ENCODE peak calls at places on chromosomes 7 and 10, in ten cellular contexts. W is psoas muscle; N is ascending aorta; U is neuronal stem cell; L is Peyer's patch; Y is brain microvascular endothelial cell; O is BJ; K is effector memory CD4-positive, alpha-beta T cell; T is H1; B is small intestine. J is an unnamed sample. For H3K36me3, the result is how much of the 10 kb centered on the place peaks cover.

GRCh38 chr7:57646901-57647246 is 196.9 kb downstream of the ZNF716 start:
- DNase-seq in W (no peak), N (no peak), U (no peak), L (no peak), Y (no peak), O (no peak), K (no peak), T (no peak), B (no peak), J (no peak)

GRCh38 chr10:70296406-70296899 is 12.6 kb upstream of the NPFFR1 start:
- DNase-seq in W (peak), N (peak), U (no peak), L (no peak), Y (peak), O (peak), K (no peak), T (no peak), B (peak), J (no peak)

GRCh38 chr7:41224063-41224763 is 478.7 kb downstream of the INHBA start:
- DNase-seq in W (no peak), N (no peak), U (no peak), L (no peak), Y (peak), O (no peak), K (no peak), T (no peak), B (no peak), J (no peak)

GRCh38 chr10:57338823-57339558 is 928.7 kb downstream of the IPMK start:
- DNase-seq in W (no peak), N (no peak), U (peak), L (no peak), Y (peak), O (peak), K (no peak), T (peak), B (peak), J (no peak)

GRCh38 chr10:47357131-47357582 is 9.0 kb downstream of the RBP3 start:
- DNase-seq in W (peak), N (no peak), U (no peak), L (no peak), Y (no peak), O (no peak), K (no peak), T (no peak), B (no peak), J (no peak)

GRCh38 chr7:143811-144453 is 48.4 kb upstream of the FAM20C start:
- DNase-seq in W (peak), N (no peak), U (no peak), L (no peak), Y (no peak), O (no peak), K (no peak), T (no peak), B (no peak), J (no peak)

GRCh38 chr10:26755443-26755903 is 58.0 kb downstream of the PDSS1 start:
- DNase-seq in W (no peak), N (no peak), U (no peak), L (no peak), Y (peak), O (no peak), K (no peak), T (no peak), B (no peak), J (no peak)

GRCh38 chr7:22569586-22570321 is 69.8 kb upstream of the STEAP1B start:
- DNase-seq in W (no peak), N (no peak), U (no peak), L (no peak), Y (peak), O (no peak), K (no peak), T (no peak), B (no peak), J (no peak)

GRCh38 chr10:15370212-15370740 is 813 bp downstream of the FAM171A1 start:
- DNase-seq in W (peak), N (no peak), U (peak), L (peak), Y (peak), O (no peak), K (peak), T (peak), B (peak), J (no peak)

GRCh38 chr7:113805976-113806375 is 112.8 kb downstream of the PPP1R3A start:
- DNase-seq in W (no peak), N (no peak), U (no peak), L (no peak), Y (no peak), O (no peak), K (no peak), T (no peak), B (no peak), J (no peak)

GRCh38 chr10:23038172-23038571 is 57.2 kb upstream of the MSRB2 start:
- DNase-seq in W (no peak), N (no peak), U (no peak), L (no peak), Y (no peak), O (no peak), K (no peak), T (no peak), B (no peak), J (no peak)

GRCh38 chr7:40230086-40230485 is 95.3 kb downstream of the SUGCT start:
- DNase-seq in W (no peak), N (no peak), U (no peak), L (no peak), Y (peak), O (no peak), K (no peak), T (no peak), B (no peak), J (no peak)

GRCh38 chr10:9227679-9228365 is 1173.3 kb downstream of the GATA3 start:
- DNase-seq in W (no peak), N (no peak), U (no peak), L (no peak), Y (no peak), O (no peak), K (no peak), T (no peak), B (no peak), J (no peak)

GRCh38 chr7:139252451-139252850 is 21.4 kb downstream of the UBN2 start:
- DNase-seq in W (no peak), N (no peak), U (no peak), L (no peak), Y (peak), O (no peak), K (no peak), T (no peak), B (no peak), J (no peak)

GRCh38 chr7:36657031-36657660 is 67.1 kb downstream of the AOAH start:
- DNase-seq in W (no peak), N (no peak), U (no peak), L (no peak), Y (no peak), O (no peak), K (no peak), T (no peak), B (no peak), J (no peak)

GRCh38 chr7:36180121-36180520 is 27.1 kb downstream of the EEPD1 start:
- DNase-seq in W (no peak), N (no peak), U (no peak), L (no peak), Y (no peak), O (no peak), K (no peak), T (no peak), B (no peak), J (no peak)

GRCh38 chr10:78892383-78893191 is 176.2 kb upstream of the ZMIZ1 start:
- DNase-seq in W (peak), N (no peak), U (no peak), L (no peak), Y (no peak), O (no peak), K (no peak), T (peak), B (no peak), J (no peak)

GRCh38 chr7:48455363-48455762 is 284.1 kb downstream of the ABCA13 start:
- DNase-seq in W (peak), N (no peak), U (no peak), L (no peak), Y (no peak), O (no peak), K (no peak), T (no peak), B (no peak), J (no peak)
- H3K36me3 ChIP-seq in W (under half), N (under half), U (under half), L (under half), Y (under half), O (under half), K (under half), T (under half), B (under half), J (under half)

DNA sequence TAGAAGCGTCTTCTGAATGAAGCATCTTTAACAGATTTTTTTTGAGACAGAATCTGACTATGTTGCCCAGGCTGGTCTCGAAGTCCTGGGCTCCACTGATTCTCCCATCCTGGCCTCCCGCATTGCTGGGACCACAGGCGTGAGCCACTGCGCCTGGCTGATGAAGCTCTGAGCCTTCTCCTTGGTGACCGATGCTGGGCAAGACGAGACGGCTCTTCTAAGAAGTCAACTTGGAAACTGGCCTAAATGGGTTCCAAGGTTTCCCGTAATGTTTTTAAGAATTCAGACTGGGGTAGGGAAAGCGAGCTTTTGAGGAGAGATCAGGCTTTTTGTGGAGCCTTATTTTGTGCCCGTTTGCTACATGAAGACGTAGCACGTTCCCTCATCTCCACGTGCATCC is 224.5 kb downstream of the ZMYND11 start:
- DNase-seq in W (no peak), N (no peak), U (no peak), L (no peak), Y (no peak), O (no peak), K (no peak), T (no peak), B (no peak), J (no peak)
- H3K36me3 ChIP-seq in W (under half), N (half or more), U (half or more), L (under half), Y (under half), O (under half), K (under half), T (under half), B (under half), J (under half)

GRCh38 chr10:102384606-102385429 is 10.7 kb upstream of the NFKB2 start:
- DNase-seq in W (no peak), N (no peak), U (no peak), L (no peak), Y (no peak), O (no peak), K (no peak), T (no peak), B (no peak), J (no peak)

GRCh38 chr10:102384053-102384452 is 11.5 kb upstream of the NFKB2 start:
- DNase-seq in W (no peak), N (no peak), U (no peak), L (no peak), Y (no peak), O (no peak), K (no peak), T (peak), B (no peak), J (no peak)

GRCh38 chr10:102379383-102379782 is 16.1 kb upstream of the NFKB2 start:
- DNase-seq in W (no peak), N (no peak), U (no peak), L (no peak), Y (no peak), O (no peak), K (no peak), T (no peak), B (no peak), J (no peak)

GRCh38 chr10:102382871-102383270 is 12.6 kb upstream of the NFKB2 start:
- DNase-seq in W (no peak), N (no peak), U (no peak), L (no peak), Y (no peak), O (no peak), K (no peak), T (no peak), B (no peak), J (no peak)

DNA sequence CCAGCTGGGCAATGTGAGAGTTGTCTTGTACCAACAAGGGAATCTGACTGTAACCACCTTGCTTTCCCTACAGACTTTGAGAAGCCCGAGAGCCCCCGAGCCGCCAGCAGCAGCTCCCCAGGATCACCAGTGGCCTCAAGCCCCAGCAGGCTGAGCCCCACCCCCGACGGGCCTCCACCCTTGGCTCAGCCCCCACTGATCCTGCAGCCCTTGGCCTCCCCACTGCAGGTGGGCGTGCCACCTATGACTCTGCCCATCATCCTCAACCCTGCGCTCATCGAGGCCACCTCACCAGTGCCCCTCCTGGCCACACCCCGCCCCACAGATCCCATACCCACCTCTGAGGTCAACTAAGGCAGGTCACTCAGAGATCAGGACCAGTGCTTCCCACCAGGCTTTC is 13.5 kb upstream of the NFKB2 start:
- DNase-seq in W (no peak), N (no peak), U (no peak), L (no peak), Y (no peak), O (no peak), K (no peak), T (no peak), B (no peak), J (no peak)
- H3K36me3 ChIP-seq in W (under half), N (half or more), U (half or more), L (under half), Y (half or more), O (under half), K (under half), T (under half), B (under half), J (under half)

GRCh38 chr10:89759531-89759930 is 58.1 kb downstream of the KIF20B start:
- DNase-seq in W (no peak), N (no peak), U (no peak), L (no peak), Y (no peak), O (no peak), K (no peak), T (no peak), B (no peak), J (no peak)
- H3K36me3 ChIP-seq in W (under half), N (under half), U (half or more), L (under half), Y (under half), O (under half), K (under half), T (under half), B (under half), J (under half)

J was measured in CD8-positive, alpha-beta T cell.